ENCODE peak calls at places on chromosomes 2 and 18, in six cellular contexts. One of them, this sample, is unnamed.

GRCh38 chr2:85937069-85937439 is 48.3 kb upstream of the ST3GAL5 start:
- DNase-seq in stimulated activated CD8-positive, alpha-beta memory T cell treated with anti-CD3 and anti-CD28 coated beads, Interleukin-7, amount 100 ng/mL, for 4 hours: no peak
- DNase-seq in LoVo: no peak
- DNase-seq in GM19239: no peak
- DNase-seq in OCI-LY7: no peak
- DNase-seq in NCI-H774: no peak
- DNase-seq in this sample: no peak

GRCh38 chr2:179438653-179439052 is 174.0 kb upstream of the SESTD1 start:
- DNase-seq in stimulated activated CD8-positive, alpha-beta memory T cell treated with anti-CD3 and anti-CD28 coated beads, Interleukin-7, amount 100 ng/mL, for 4 hours: no peak
- DNase-seq in LoVo: no peak
- DNase-seq in GM19239: no peak
- DNase-seq in OCI-LY7: no peak
- DNase-seq in NCI-H774: no peak
- DNase-seq in this sample: no peak

GRCh38 chr2:113876503-113877387 is 13.1 kb upstream of the ACTR3 start:
- DNase-seq in stimulated activated CD8-positive, alpha-beta memory T cell treated with anti-CD3 and anti-CD28 coated beads, Interleukin-7, amount 100 ng/mL, for 4 hours: peak; percentile 55
- DNase-seq in LoVo: peak; percentile 83
- DNase-seq in GM19239: no peak
- DNase-seq in OCI-LY7: no peak
- DNase-seq in NCI-H774: peak; percentile 58
- DNase-seq in this sample: no peak

GRCh38 chr18:45755936-45756335 is 32.0 kb downstream of the SLC14A1 start:
- DNase-seq in stimulated activated CD8-positive, alpha-beta memory T cell treated with anti-CD3 and anti-CD28 coated beads, Interleukin-7, amount 100 ng/mL, for 4 hours: no peak
- DNase-seq in LoVo: peak; percentile 64
- DNase-seq in GM19239: no peak
- DNase-seq in OCI-LY7: no peak
- DNase-seq in NCI-H774: peak; percentile 27
- DNase-seq in this sample: no peak

GRCh38 chr18:79750980-79751571 is 46.7 kb upstream of the KCNG2 start:
- DNase-seq in stimulated activated CD8-positive, alpha-beta memory T cell treated with anti-CD3 and anti-CD28 coated beads, Interleukin-7, amount 100 ng/mL, for 4 hours: no peak
- DNase-seq in LoVo: no peak
- DNase-seq in GM19239: no peak
- DNase-seq in OCI-LY7: no peak
- DNase-seq in NCI-H774: no peak
- DNase-seq in this sample: no peak

GRCh38 chr2:220574038-220574437 is 946.6 kb downstream of the SLC4A3 start:
- DNase-seq in stimulated activated CD8-positive, alpha-beta memory T cell treated with anti-CD3 and anti-CD28 coated beads, Interleukin-7, amount 100 ng/mL, for 4 hours: no peak
- DNase-seq in LoVo: no peak
- DNase-seq in GM19239: no peak
- DNase-seq in OCI-LY7: no peak
- DNase-seq in NCI-H774: no peak
- DNase-seq in this sample: no peak

GRCh38 chr2:27723372-27724144 is 48.0 kb upstream of the MRPL33 start:
- DNase-seq in stimulated activated CD8-positive, alpha-beta memory T cell treated with anti-CD3 and anti-CD28 coated beads, Interleukin-7, amount 100 ng/mL, for 4 hours: no peak
- DNase-seq in LoVo: peak; percentile 55
- DNase-seq in GM19239: peak; percentile 40
- DNase-seq in OCI-LY7: peak; percentile 42
- DNase-seq in NCI-H774: peak; percentile 41
- DNase-seq in this sample: peak; percentile 66

GRCh38 chr2:118148809-118149208 is 60.5 kb downstream of the INSIG2 start:
- DNase-seq in stimulated activated CD8-positive, alpha-beta memory T cell treated with anti-CD3 and anti-CD28 coated beads, Interleukin-7, amount 100 ng/mL, for 4 hours: no peak
- DNase-seq in LoVo: no peak
- DNase-seq in GM19239: no peak
- DNase-seq in OCI-LY7: no peak
- DNase-seq in NCI-H774: no peak
- DNase-seq in this sample: no peak

GRCh38 chr2:30511122-30512083 is 64.4 kb downstream of the LCLAT1 start:
- DNase-seq in stimulated activated CD8-positive, alpha-beta memory T cell treated with anti-CD3 and anti-CD28 coated beads, Interleukin-7, amount 100 ng/mL, for 4 hours: no peak
- DNase-seq in LoVo: peak; percentile 41
- DNase-seq in GM19239: no peak
- DNase-seq in OCI-LY7: no peak
- DNase-seq in NCI-H774: peak; percentile 55
- DNase-seq in this sample: no peak

This sample was measured in retina.